ENCODE peak calls at places on chromosome 19, in seven cellular contexts. One of them, this sample, is unnamed. For H3K36me3, the result is how much of the 10 kb centered on the place peaks cover.

GRCh38 chr19:14089662-14090508 is 666 bp downstream of the SAMD1 start:
- DNase-seq in fibroblast of lung: peak
- DNase-seq in cardiac muscle cell: peak
- DNase-seq in effector memory CD4-positive, alpha-beta T cell: peak
- DNase-seq in PC-9: peak
- DNase-seq in brain microvascular endothelial cell: peak
- DNase-seq in heart right ventricle: peak
- DNase-seq in this sample: peak

GRCh38 chr19:46451352-46451751 is 20.0 kb downstream of the PNMA8A start:
- DNase-seq in fibroblast of lung: no peak
- DNase-seq in cardiac muscle cell: no peak
- DNase-seq in effector memory CD4-positive, alpha-beta T cell: no peak
- DNase-seq in PC-9: no peak
- DNase-seq in brain microvascular endothelial cell: no peak
- DNase-seq in heart right ventricle: no peak
- DNase-seq in this sample: no peak

GRCh38 chr19:10817291-10818038 is 18.5 kb downstream of the TMED1 start:
- DNase-seq in fibroblast of lung: peak
- DNase-seq in cardiac muscle cell: no peak
- DNase-seq in effector memory CD4-positive, alpha-beta T cell: no peak
- DNase-seq in PC-9: no peak
- DNase-seq in brain microvascular endothelial cell: peak
- DNase-seq in heart right ventricle: peak
- DNase-seq in this sample: peak

GRCh38 chr19:15371786-15372380 is 7.7 kb downstream of the AKAP8 start:
- DNase-seq in fibroblast of lung: no peak
- DNase-seq in cardiac muscle cell: no peak
- DNase-seq in effector memory CD4-positive, alpha-beta T cell: no peak
- DNase-seq in PC-9: no peak
- DNase-seq in brain microvascular endothelial cell: no peak
- DNase-seq in heart right ventricle: no peak
- DNase-seq in this sample: no peak

GRCh38 chr19:6448045-6448444 is 11.5 kb downstream of the SLC25A23 start:
- DNase-seq in fibroblast of lung: no peak
- DNase-seq in cardiac muscle cell: no peak
- DNase-seq in effector memory CD4-positive, alpha-beta T cell: no peak
- DNase-seq in PC-9: no peak
- DNase-seq in brain microvascular endothelial cell: no peak
- DNase-seq in heart right ventricle: no peak
- DNase-seq in this sample: no peak

GRCh38 chr19:32891609-32892008 is 22.0 kb upstream of the SLC7A9 start:
- DNase-seq in fibroblast of lung: no peak
- DNase-seq in cardiac muscle cell: no peak
- DNase-seq in effector memory CD4-positive, alpha-beta T cell: no peak
- DNase-seq in PC-9: no peak
- DNase-seq in brain microvascular endothelial cell: no peak
- DNase-seq in heart right ventricle: no peak
- DNase-seq in this sample: no peak

GRCh38 chr19:44113784-44114390 is 688 bp downstream of the ZNF225 start:
- DNase-seq in fibroblast of lung: no peak
- DNase-seq in cardiac muscle cell: no peak
- DNase-seq in effector memory CD4-positive, alpha-beta T cell: no peak
- DNase-seq in PC-9: no peak
- DNase-seq in brain microvascular endothelial cell: no peak
- DNase-seq in heart right ventricle: no peak
- DNase-seq in this sample: no peak

GRCh38 chr19:912181-913079 is 589 bp downstream of the R3HDM4 start:
- DNase-seq in fibroblast of lung: no peak
- DNase-seq in cardiac muscle cell: no peak
- DNase-seq in effector memory CD4-positive, alpha-beta T cell: no peak
- DNase-seq in PC-9: no peak
- DNase-seq in brain microvascular endothelial cell: no peak
- DNase-seq in heart right ventricle: no peak
- DNase-seq in this sample: no peak

GRCh38 chr19:44662686-44663085 is 8.6 kb upstream of the CEACAM19 start:
- DNase-seq in fibroblast of lung: peak
- DNase-seq in cardiac muscle cell: no peak
- DNase-seq in effector memory CD4-positive, alpha-beta T cell: no peak
- DNase-seq in PC-9: no peak
- DNase-seq in brain microvascular endothelial cell: no peak
- DNase-seq in heart right ventricle: no peak
- DNase-seq in this sample: no peak

GRCh38 chr19:16449330-16449961 is 22.3 kb downstream of the EPS15L1 start:
- DNase-seq in fibroblast of lung: peak
- DNase-seq in cardiac muscle cell: no peak
- DNase-seq in effector memory CD4-positive, alpha-beta T cell: no peak
- DNase-seq in PC-9: no peak
- DNase-seq in brain microvascular endothelial cell: no peak
- DNase-seq in heart right ventricle: no peak
- DNase-seq in this sample: no peak

GRCh38 chr19:5585461-5586299 is 17.9 kb upstream of the TINCR start:
- DNase-seq in fibroblast of lung: no peak
- DNase-seq in cardiac muscle cell: peak
- DNase-seq in effector memory CD4-positive, alpha-beta T cell: peak
- DNase-seq in PC-9: no peak
- DNase-seq in brain microvascular endothelial cell: peak
- DNase-seq in heart right ventricle: no peak
- DNase-seq in this sample: no peak

DNA sequence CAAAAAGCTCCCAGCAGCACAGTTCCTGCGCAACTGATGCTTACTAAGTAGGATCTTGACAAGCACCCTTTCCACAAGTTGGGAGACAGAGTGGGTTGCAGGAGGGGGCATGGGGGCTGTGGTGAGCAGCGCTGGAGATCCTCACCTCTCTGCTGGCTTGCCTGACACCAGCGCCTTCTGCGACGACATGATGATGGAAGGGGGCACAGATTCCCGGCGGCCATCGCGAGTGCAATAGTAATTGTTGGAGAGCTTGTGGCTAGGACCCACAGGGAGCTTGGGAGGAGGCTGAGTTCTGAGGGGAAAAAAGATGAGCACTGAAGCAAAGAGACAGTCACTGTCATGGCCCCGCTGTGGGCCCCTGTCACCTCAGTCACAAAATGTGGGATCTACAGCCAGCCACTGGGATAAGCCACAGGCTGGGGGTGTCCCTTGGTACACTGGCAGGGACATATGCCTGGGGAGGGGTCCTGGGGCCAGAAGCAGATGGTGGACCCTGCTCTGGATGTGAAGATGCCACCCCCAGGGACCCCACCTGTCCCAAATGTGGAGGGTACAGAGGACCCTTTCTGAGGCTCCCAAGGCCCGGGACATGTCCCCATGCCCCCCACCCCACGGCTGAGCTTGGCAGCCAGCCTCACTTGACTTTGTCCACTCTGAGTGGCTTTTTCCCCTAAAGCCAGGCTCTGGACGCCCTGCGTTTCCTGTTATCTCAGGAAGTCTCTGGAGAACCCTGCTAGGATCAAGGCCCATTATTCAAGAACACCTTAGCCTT is 4.6 kb downstream of the NDUFA7 start:
- DNase-seq in fibroblast of lung: no peak
- DNase-seq in cardiac muscle cell: no peak
- DNase-seq in effector memory CD4-positive, alpha-beta T cell: no peak
- DNase-seq in PC-9: no peak
- DNase-seq in brain microvascular endothelial cell: no peak
- DNase-seq in heart right ventricle: no peak
- DNase-seq in this sample: no peak
- H3K36me3 ChIP-seq in fibroblast of lung: under half
- H3K36me3 ChIP-seq in cardiac muscle cell: under half
- H3K36me3 ChIP-seq in effector memory CD4-positive, alpha-beta T cell: under half
- H3K36me3 ChIP-seq in PC-9: under half
- H3K36me3 ChIP-seq in brain microvascular endothelial cell: under half
- H3K36me3 ChIP-seq in heart right ventricle: under half
- H3K36me3 ChIP-seq in this sample: under half

GRCh38 chr19:19777692-19778091 is 43.9 kb downstream of the ZNF506 start:
- DNase-seq in fibroblast of lung: no peak
- DNase-seq in cardiac muscle cell: no peak
- DNase-seq in effector memory CD4-positive, alpha-beta T cell: no peak
- DNase-seq in PC-9: no peak
- DNase-seq in brain microvascular endothelial cell: no peak
- DNase-seq in heart right ventricle: no peak
- DNase-seq in this sample: no peak
- H3K27ac ChIP-seq in fibroblast of lung: no peak
- H3K27ac ChIP-seq in cardiac muscle cell: no peak
- H3K27ac ChIP-seq in effector memory CD4-positive, alpha-beta T cell: no peak
- H3K27ac ChIP-seq in PC-9: no peak
- H3K27ac ChIP-seq in brain microvascular endothelial cell: no peak
- H3K27ac ChIP-seq in heart right ventricle: no peak
- H3K27ac ChIP-seq in this sample: no peak

GRCh38 chr19:39177110-39177699 is 19.6 kb upstream of the NCCRP1 start:
- DNase-seq in fibroblast of lung: no peak
- DNase-seq in cardiac muscle cell: no peak
- DNase-seq in effector memory CD4-positive, alpha-beta T cell: no peak
- DNase-seq in PC-9: no peak
- DNase-seq in brain microvascular endothelial cell: no peak
- DNase-seq in heart right ventricle: no peak
- DNase-seq in this sample: no peak
- H3K36me3 ChIP-seq in fibroblast of lung: under half
- H3K36me3 ChIP-seq in cardiac muscle cell: under half
- H3K36me3 ChIP-seq in effector memory CD4-positive, alpha-beta T cell: under half
- H3K36me3 ChIP-seq in PC-9: under half
- H3K36me3 ChIP-seq in brain microvascular endothelial cell: under half
- H3K36me3 ChIP-seq in heart right ventricle: under half
- H3K36me3 ChIP-seq in this sample: half or more

DNA sequence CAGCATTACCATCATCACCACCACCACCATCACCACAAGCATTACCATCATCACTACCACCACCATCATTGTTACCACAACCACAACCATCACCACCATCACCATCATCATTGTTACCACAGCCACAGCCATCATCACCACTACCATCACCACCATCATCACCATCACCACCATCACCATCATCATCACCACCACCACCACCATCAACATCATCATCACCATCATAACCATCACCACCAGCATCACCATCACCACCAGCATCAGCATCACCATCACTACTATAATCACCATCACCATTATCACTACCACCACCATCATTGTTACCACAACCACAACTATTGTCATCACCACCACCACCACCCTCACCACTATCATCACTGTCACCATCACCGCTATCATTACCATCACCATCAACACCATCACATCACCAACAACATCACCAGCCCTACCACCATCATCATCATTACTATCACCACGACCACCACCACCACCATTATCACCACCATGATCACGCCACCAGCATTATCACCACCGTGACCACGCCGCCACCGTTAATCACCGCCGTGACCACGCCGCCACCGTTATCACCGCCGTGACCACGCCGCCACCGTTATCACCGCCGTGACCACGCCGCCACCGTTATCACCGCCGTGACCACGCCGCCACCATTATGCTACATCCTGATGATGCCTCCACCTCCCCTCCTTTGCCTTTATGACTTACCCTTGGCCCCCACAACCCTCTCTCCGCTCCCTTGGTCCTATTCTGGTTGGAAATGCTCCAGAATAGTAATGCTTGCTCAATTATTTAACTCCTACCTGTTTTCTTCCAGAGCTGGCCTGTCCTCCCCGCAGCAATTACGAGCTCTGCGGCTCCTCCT is 10.0 kb upstream of the FXYD3 start:
- DNase-seq in fibroblast of lung: no peak
- DNase-seq in cardiac muscle cell: no peak
- DNase-seq in effector memory CD4-positive, alpha-beta T cell: no peak
- DNase-seq in PC-9: no peak
- DNase-seq in brain microvascular endothelial cell: no peak
- DNase-seq in heart right ventricle: no peak
- DNase-seq in this sample: no peak
- H3K27ac ChIP-seq in fibroblast of lung: no peak
- H3K27ac ChIP-seq in cardiac muscle cell: no peak
- H3K27ac ChIP-seq in effector memory CD4-positive, alpha-beta T cell: no peak
- H3K27ac ChIP-seq in PC-9: no peak
- H3K27ac ChIP-seq in brain microvascular endothelial cell: no peak
- H3K27ac ChIP-seq in heart right ventricle: no peak
- H3K27ac ChIP-seq in this sample: no peak

GRCh38 chr19:41297628-41298326 is 12.2 kb upstream of the CCDC97 start:
- DNase-seq in fibroblast of lung: no peak
- DNase-seq in cardiac muscle cell: no peak
- DNase-seq in effector memory CD4-positive, alpha-beta T cell: no peak
- DNase-seq in PC-9: no peak
- DNase-seq in brain microvascular endothelial cell: no peak
- DNase-seq in heart right ventricle: no peak
- DNase-seq in this sample: no peak

GRCh38 chr19:41298327-41298964 is 11.5 kb upstream of the CCDC97 start:
- DNase-seq in fibroblast of lung: peak
- DNase-seq in cardiac muscle cell: peak
- DNase-seq in effector memory CD4-positive, alpha-beta T cell: peak
- DNase-seq in PC-9: no peak
- DNase-seq in brain microvascular endothelial cell: peak
- DNase-seq in heart right ventricle: peak
- DNase-seq in this sample: peak

GRCh38 chr19:41295506-41295905 is 14.5 kb upstream of the CCDC97 start:
- DNase-seq in fibroblast of lung: no peak
- DNase-seq in cardiac muscle cell: peak
- DNase-seq in effector memory CD4-positive, alpha-beta T cell: no peak
- DNase-seq in PC-9: no peak
- DNase-seq in brain microvascular endothelial cell: no peak
- DNase-seq in heart right ventricle: no peak
- DNase-seq in this sample: no peak

GRCh38 chr19:41294393-41294792 is 15.6 kb upstream of the CCDC97 start:
- DNase-seq in fibroblast of lung: no peak
- DNase-seq in cardiac muscle cell: no peak
- DNase-seq in effector memory CD4-positive, alpha-beta T cell: no peak
- DNase-seq in PC-9: no peak
- DNase-seq in brain microvascular endothelial cell: no peak
- DNase-seq in heart right ventricle: no peak
- DNase-seq in this sample: no peak

DNA sequence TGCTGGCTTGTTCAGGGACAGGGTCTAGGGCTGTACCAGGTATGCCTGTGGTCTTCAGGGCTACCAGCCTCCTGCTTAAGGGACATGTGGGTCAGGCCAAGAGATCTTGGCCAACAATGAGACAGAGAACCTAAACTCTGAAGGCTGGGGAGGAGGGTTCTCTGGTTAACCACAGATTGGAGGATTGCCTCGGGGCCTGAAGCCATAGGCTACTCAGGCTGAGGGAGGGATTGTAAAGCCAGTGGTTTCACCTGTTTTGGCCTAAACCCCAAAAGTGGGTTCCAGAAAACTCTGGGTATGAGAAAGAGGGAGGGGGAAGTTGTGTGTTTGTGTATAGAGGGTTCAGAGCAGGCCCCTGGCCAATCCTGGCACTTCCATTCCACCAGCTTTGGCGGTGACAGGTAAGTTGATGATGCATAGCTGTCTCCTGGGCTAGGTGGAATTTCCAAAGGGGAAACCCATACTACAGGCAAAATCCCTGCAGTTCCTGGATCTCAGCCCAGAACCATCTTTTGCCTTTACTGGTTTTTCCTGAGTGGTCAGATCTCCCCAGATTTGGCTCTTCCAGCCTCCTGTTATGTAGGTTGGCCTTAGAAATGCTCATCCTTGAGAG is 13.5 kb upstream of the CCDC97 start:
- DNase-seq in fibroblast of lung: no peak
- DNase-seq in cardiac muscle cell: no peak
- DNase-seq in effector memory CD4-positive, alpha-beta T cell: no peak
- DNase-seq in PC-9: peak
- DNase-seq in brain microvascular endothelial cell: no peak
- DNase-seq in heart right ventricle: no peak
- DNase-seq in this sample: no peak
- H3K36me3 ChIP-seq in fibroblast of lung: under half
- H3K36me3 ChIP-seq in cardiac muscle cell: half or more
- H3K36me3 ChIP-seq in effector memory CD4-positive, alpha-beta T cell: half or more
- H3K36me3 ChIP-seq in PC-9: half or more
- H3K36me3 ChIP-seq in brain microvascular endothelial cell: half or more
- H3K36me3 ChIP-seq in heart right ventricle: under half
- H3K36me3 ChIP-seq in this sample: under half